ENCODE peak calls at places on chromosomes 13 and 19, in seven cellular contexts. X is thyroid gland; V is GM23338; H is AG04450; C is astrocyte; W is right cardiac atrium; L is CD8-positive, alpha-beta memory T cell. M is an unnamed sample.
A peak's percentile ranks its signal among the peaks of the same experiment; 100 is the strongest.

GRCh38 chr19:10730932-10731331 is 13.1 kb downstream of the DNM2 start:
- DNase-seq in L (no peak), C (no peak), V (no peak), H (no peak), W (no peak), X (no peak), M (peak; percentile 46)

GRCh38 chr13:45615501-45616101 is at the start of gene ERICH6B:
- DNase-seq in C (no peak), W (peak; percentile 31), L (no peak), V (peak; percentile 91), H (no peak), X (peak; percentile 5), M (no peak)

GRCh38 chr13:104105418-104106355 is 1039.5 kb upstream of the SLC10A2 start:
- DNase-seq in H (no peak), L (no peak), C (no peak), V (no peak), W (no peak), X (no peak), M (no peak)

GRCh38 chr13:97012251-97013048 is 18.2 kb upstream of the OXGR1 start:
- DNase-seq in W (no peak), H (no peak), X (no peak), C (no peak), V (no peak), L (no peak), M (no peak)

GRCh38 chr13:50691176-50691681 is 152.3 kb downstream of the DLEU7 start:
- DNase-seq in L (no peak), C (peak; percentile 29), V (no peak), W (no peak), X (no peak), H (no peak), M (no peak)

GRCh38 chr13:23960566-23961156 is 63.4 kb upstream of the C1QTNF9B start:
- DNase-seq in H (no peak), X (no peak), L (no peak), V (peak; percentile 80), C (no peak), W (no peak), M (no peak)

GRCh38 chr19:32877977-32878745 is 8.6 kb upstream of the SLC7A9 start:
- DNase-seq in L (no peak), W (no peak), C (no peak), X (no peak), H (no peak), V (no peak), M (peak; percentile 19)

GRCh38 chr13:90594694-90595093 is 752.8 kb upstream of the MIR17HG start:
- DNase-seq in C (peak; percentile 41), X (no peak), W (no peak), V (no peak), H (no peak), L (no peak), M (no peak)

GRCh38 chr13:63307239-63307638 is 1891.6 kb upstream of the PCDH20 start:
- DNase-seq in W (no peak), L (no peak), H (no peak), X (no peak), V (no peak), C (no peak), M (no peak)

GRCh38 chr19:41956621-41957020 is 2.5 kb downstream of the RABAC1 start:
- DNase-seq in W (no peak), C (no peak), V (no peak), L (no peak), X (no peak), H (no peak), M (no peak)

GRCh38 chr19:31574251-31574973 is 225.2 kb upstream of the TSHZ3 start:
- DNase-seq in C (no peak), W (no peak), H (no peak), X (no peak), V (peak; percentile 49), L (no peak), M (no peak)

GRCh38 chr13:36920612-36921185 is 661 bp upstream of the SMAD9 start:
- DNase-seq in H (no peak), C (no peak), L (no peak), V (peak; percentile 38), X (peak; percentile 44), W (no peak), M (no peak)

GRCh38 chr19:49665301-49666119 is at the start of the genes BCL2L12 and IRF3:
- DNase-seq in V (peak; percentile 98), X (peak; percentile 99), C (peak; percentile 81), L (peak; percentile 100), H (peak; percentile 91), W (peak; percentile 99), M (peak; percentile 99)

DNA sequence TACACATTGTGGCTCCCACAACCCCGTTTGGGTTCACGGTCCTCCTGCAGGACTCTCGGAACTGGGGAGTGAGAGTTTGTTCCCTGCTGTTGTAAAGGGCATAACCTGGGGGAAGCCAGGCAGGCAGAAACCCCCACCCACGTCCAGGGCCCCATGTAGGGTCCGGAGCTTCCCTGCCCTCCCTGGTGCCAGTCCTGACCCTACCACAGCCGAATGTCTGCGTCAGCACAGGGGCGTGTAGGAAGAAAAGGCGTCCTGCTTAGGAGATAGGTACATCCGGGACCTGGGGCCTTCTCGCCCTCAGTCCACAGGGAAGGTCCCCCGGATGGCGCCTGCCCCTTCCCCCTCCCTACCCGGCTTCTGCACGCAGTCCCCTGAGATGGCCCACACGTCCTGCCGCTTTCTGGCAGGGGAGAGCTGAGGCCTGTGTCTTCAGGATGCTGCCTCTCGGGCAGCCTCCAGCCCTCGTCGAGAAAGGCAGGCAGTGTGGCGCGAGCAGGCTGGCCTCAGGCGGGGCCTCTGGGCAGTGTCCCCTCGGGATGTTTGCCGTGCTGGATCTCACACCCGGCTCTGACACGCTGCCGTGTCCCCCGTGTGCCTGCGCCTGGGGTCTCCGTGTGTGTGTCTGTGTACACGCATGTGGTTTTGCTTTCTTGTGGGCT is 19.1 kb downstream of the CSNK1G2 start:
- DNase-seq in H (no peak), X (no peak), L (no peak), V (no peak), W (no peak), C (no peak), M (no peak)
- H3K27ac ChIP-seq in H (no peak overlapping the region), X (no peak overlapping the region), L (no peak overlapping the region), V (no peak overlapping the region), W (no peak overlapping the region), C (no peak overlapping the region), M (no peak overlapping the region)

GRCh38 chr19:6705931-6706632 is 14.4 kb downstream of the C3 start:
- DNase-seq in L (no peak), H (no peak), W (no peak), V (no peak), C (no peak), X (peak; percentile 20), M (no peak)

GRCh38 chr19:6707011-6707657 is 13.3 kb downstream of the C3 start:
- DNase-seq in H (no peak), W (no peak), L (no peak), V (no peak), X (no peak), C (no peak), M (no peak)

GRCh38 chr19:6707658-6708018 is 12.8 kb downstream of the C3 start:
- DNase-seq in L (no peak), V (no peak), X (no peak), C (no peak), W (no peak), H (no peak), M (no peak)

GRCh38 chr19:6708346-6708745 is 12.1 kb downstream of the C3 start:
- DNase-seq in V (no peak), C (no peak), W (no peak), X (no peak), L (no peak), H (no peak), M (no peak)

GRCh38 chr19:6706633-6706958 is 13.9 kb downstream of the C3 start:
- DNase-seq in H (no peak), L (no peak), V (no peak), W (no peak), C (no peak), X (no peak), M (no peak)
- H3K27me3 ChIP-seq in H (peaks cover 5% of the 10 kb centered on the region), L (peaks cover 10% of the 10 kb centered on the region), V (peaks cover 20% of the 10 kb centered on the region), W (no peaks in the 10 kb centered on the region), C (peaks cover 6% of the 10 kb centered on the region), X (no peaks in the 10 kb centered on the region), M (peaks cover 9% of the 10 kb centered on the region)

GRCh38 chr19:4800591-4801081 is 9.1 kb downstream of the FEM1A start:
- DNase-seq in X (no peak), C (no peak), V (no peak), H (no peak), W (peak; percentile 37), L (no peak), M (peak; percentile 87)

GRCh38 chr19:4791183-4792018 is at the start of gene FEM1A:
- DNase-seq in W (peak; percentile 100), V (peak; percentile 100), H (peak; percentile 100), C (peak; percentile 100), X (peak; percentile 100), L (peak; percentile 98), M (peak; percentile 99)

GRCh38 chr19:4794971-4795370 is 3.4 kb downstream of the FEM1A start:
- DNase-seq in V (no peak), C (no peak), H (no peak), X (no peak), L (no peak), W (no peak), M (no peak)

GRCh38 chr19:4801085-4801619 is 9.6 kb downstream of the FEM1A start:
- DNase-seq in H (no peak), L (no peak), W (no peak), X (no peak), V (no peak), C (no peak), M (no peak)

GRCh38 chr19:4795400-4795799 is 3.9 kb downstream of the FEM1A start:
- DNase-seq in H (no peak), W (no peak), X (no peak), L (no peak), C (peak; percentile 31), V (no peak), M (no peak)
- H3K27ac ChIP-seq in H (no peak overlapping the region), W (no peak overlapping the region), X (no peak overlapping the region), L (no peak overlapping the region), C (no peak overlapping the region), V (no peak overlapping the region), M (no peak overlapping the region)

GRCh38 chr19:47419789-47420188 is 462 bp upstream of the MEIS3 start:
- DNase-seq in V (no peak), L (no peak), H (no peak), C (no peak), W (no peak), X (no peak), M (no peak)
- H3K27me3 ChIP-seq in V (peaks cover 89% of the 10 kb centered on the region), L (peaks cover 79% of the 10 kb centered on the region), H (peaks cover 47% of the 10 kb centered on the region), C (peaks cover 59% of the 10 kb centered on the region), W (no peaks in the 10 kb centered on the region), X (peaks cover 14% of the 10 kb centered on the region), M (peaks cover 87% of the 10 kb centered on the region)

GRCh38 chr13:27925220-27925991 is 5.6 kb downstream of the PDX1 start:
- DNase-seq in H (no peak), V (no peak), X (no peak), W (no peak), C (no peak), L (no peak), M (no peak)
- H3K27ac ChIP-seq in H (no peak overlapping the region), V (no peak overlapping the region), X (no peak overlapping the region), W (no peak overlapping the region), C (no peak overlapping the region), L (no peak overlapping the region), M (no peak overlapping the region)

DNA sequence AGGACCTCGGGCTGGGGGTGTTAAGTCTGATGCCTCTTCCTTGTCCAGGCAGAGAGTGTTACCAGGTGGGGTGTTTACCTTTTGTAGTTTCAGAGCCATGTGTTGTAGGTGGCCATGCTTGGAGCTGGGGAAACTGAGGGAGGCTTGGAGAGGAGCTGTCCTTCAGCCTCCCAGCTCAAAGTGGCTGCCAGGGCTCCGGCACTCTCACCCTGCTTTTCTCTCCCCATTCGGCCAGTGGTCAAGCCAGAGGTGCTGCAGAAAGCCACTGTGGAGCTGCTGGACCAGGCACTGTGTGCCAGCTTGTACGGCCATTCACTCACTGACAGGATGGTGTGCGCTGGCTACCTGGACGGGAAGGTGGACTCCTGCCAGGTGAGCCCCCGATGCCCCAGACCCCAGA is 17.4 kb downstream of the TIMM13 start:
- DNase-seq in V (no peak), H (no peak), W (no peak), L (no peak), X (no peak), C (no peak), M (no peak)
- H3K27me3 ChIP-seq in V (no peaks in the 10 kb centered on the region), H (no peaks in the 10 kb centered on the region), W (no peaks in the 10 kb centered on the region), L (no peaks in the 10 kb centered on the region), X (no peaks in the 10 kb centered on the region), C (no peaks in the 10 kb centered on the region), M (peaks cover 3% of the 10 kb centered on the region)

M was measured in stomach.